ENCODE peak calls at places on chromosomes 2 and 18, in ten cellular contexts. N, I, R, K, Q, W, S, G, D and T are unnamed samples.

GRCh38 chr18:36757081-36757480 is 71.7 kb downstream of the TPGS2 start:
- DNase-seq in G (peak), Q (no peak), D (peak), I (peak), W (no peak), K (peak), R (no peak), S (no peak), N (peak), T (no peak)

GRCh38 chr18:51405683-51406477 is 208.4 kb upstream of the MEX3C start:
- DNase-seq in G (no peak), K (no peak), R (no peak), N (no peak), Q (no peak), S (no peak), I (no peak), D (no peak), W (no peak), T (no peak)

GRCh38 chr2:30366199-30366691 is 80.8 kb upstream of the LCLAT1 start:
- DNase-seq in W (no peak), K (peak), D (peak), N (no peak), Q (no peak), R (no peak), S (no peak), I (peak), G (peak), T (no peak)

GRCh38 chr2:231910771-231911170 is 15.4 kb downstream of the NPPC start:
- DNase-seq in D (no peak), N (peak), S (no peak), R (no peak), I (no peak), G (no peak), Q (no peak), W (no peak), K (no peak), T (no peak)

GRCh38 chr2:8253781-8254180 is 428.1 kb upstream of the ID2 start:
- DNase-seq in D (no peak), K (no peak), W (no peak), N (no peak), Q (no peak), I (no peak), R (no peak), G (no peak), S (no peak), T (no peak)

GRCh38 chr2:167767858-167768257 is 479.5 kb downstream of the STK39 start:
- DNase-seq in R (no peak), I (no peak), W (no peak), N (no peak), K (no peak), S (no peak), Q (no peak), G (no peak), D (no peak), T (no peak)

GRCh38 chr2:207008105-207008990 is 69.0 kb downstream of the CPO start:
- DNase-seq in R (no peak), Q (no peak), D (peak), I (peak), S (no peak), N (no peak), W (no peak), K (no peak), G (no peak), T (no peak)

GRCh38 chr2:141554810-141555209 is 576.0 kb downstream of the LRP1B start:
- DNase-seq in K (peak), N (peak), D (peak), Q (no peak), G (peak), I (no peak), W (peak), R (no peak), S (no peak), T (no peak)

GRCh38 chr2:239516954-239517305 is 116.1 kb upstream of the HDAC4 start:
- DNase-seq in G (no peak), W (no peak), N (no peak), R (no peak), I (no peak), S (no peak), K (no peak), Q (no peak), D (no peak), T (no peak)

GRCh38 chr2:120858764-120859525 is 123.3 kb downstream of the GLI2 start:
- DNase-seq in D (no peak), S (no peak), G (no peak), W (no peak), Q (no peak), K (no peak), I (no peak), N (no peak), R (peak), T (no peak)

GRCh38 chr2:27572998-27573429 is 9.8 kb upstream of the ZNF512 start:
- DNase-seq in S (no peak), G (no peak), I (no peak), R (no peak), N (no peak), Q (no peak), W (no peak), K (no peak), D (no peak), T (no peak)

GRCh38 chr2:8312861-8313768 is 368.7 kb upstream of the ID2 start:
- DNase-seq in I (no peak), W (no peak), N (peak), S (no peak), Q (peak), R (no peak), D (peak), G (peak), K (no peak), T (no peak)

GRCh38 chr2:133660511-133660910 is 92.2 kb upstream of the NCKAP5 start:
- DNase-seq in Q (no peak), G (no peak), N (no peak), W (no peak), K (no peak), I (no peak), D (no peak), S (no peak), R (no peak), T (no peak)

GRCh38 chr2:174339971-174340399 is 5.2 kb downstream of the SP9 start:
- DNase-seq in Q (no peak), I (no peak), R (no peak), K (no peak), N (no peak), G (peak), W (no peak), D (peak), S (no peak), T (no peak)

GRCh38 chr2:196468394-196468793 is 171.1 kb upstream of the CCDC150 start:
- DNase-seq in Q (no peak), K (no peak), W (no peak), I (no peak), S (no peak), R (no peak), G (no peak), D (no peak), N (peak), T (no peak)

GRCh38 chr2:100875516-100876230 is 55.7 kb downstream of the NPAS2 start:
- DNase-seq in K (no peak), G (no peak), Q (no peak), N (no peak), S (no peak), D (no peak), R (no peak), W (no peak), I (no peak), T (no peak)

GRCh38 chr2:1950474-1950873 is 206.2 kb upstream of the PXDN start:
- DNase-seq in R (no peak), W (no peak), N (no peak), G (no peak), I (no peak), Q (no peak), K (no peak), S (no peak), D (no peak), T (no peak)

GRCh38 chr2:103167599-103167998 is 405.8 kb downstream of the TMEM182 start:
- DNase-seq in W (no peak), S (no peak), N (no peak), Q (no peak), R (no peak), K (no peak), D (no peak), G (no peak), I (no peak), T (no peak)

GRCh38 chr2:43070039-43070438 is 156.4 kb downstream of the ZFP36L2 start:
- DNase-seq in Q (no peak), N (no peak), K (peak), W (no peak), D (no peak), I (no peak), G (no peak), S (no peak), R (no peak), T (no peak)

GRCh38 chr2:192162392-192163042 is 32.2 kb downstream of the TMEFF2 start:
- DNase-seq in K (peak), W (peak), I (peak), N (peak), S (peak), D (peak), Q (no peak), G (peak), R (no peak), T (peak)

GRCh38 chr2:172270278-172271079 is 156.9 kb upstream of the ITGA6 start:
- DNase-seq in S (peak), K (no peak), G (no peak), D (no peak), Q (no peak), N (no peak), W (no peak), I (no peak), R (no peak), T (no peak)

GRCh38 chr2:166410828-166411472 is 35.2 kb upstream of the SCN9A start:
- DNase-seq in Q (no peak), G (no peak), K (no peak), S (no peak), W (no peak), R (no peak), I (peak), D (peak), N (no peak), T (no peak)

GRCh38 chr2:38736035-38736320 is 15.2 kb downstream of the SRSF7 start:
- DNase-seq in W (no peak), K (no peak), I (no peak), R (no peak), D (no peak), S (no peak), Q (no peak), N (no peak), G (no peak), T (no peak)

GRCh38 chr2:39991298-39991697 is 212.2 kb upstream of the THUMPD2 start:
- DNase-seq in G (no peak), D (peak), I (peak), K (no peak), W (no peak), Q (no peak), N (no peak), S (no peak), R (no peak), T (no peak)

GRCh38 chr18:7748252-7749000 is 181.3 kb downstream of the PTPRM start:
- DNase-seq in N (no peak), Q (no peak), W (no peak), I (no peak), S (no peak), R (no peak), K (no peak), D (no peak), G (peak), T (no peak)

GRCh38 chr2:151669585-151670081 is 64.6 kb downstream of the NEB start:
- DNase-seq in I (no peak), N (no peak), D (no peak), Q (no peak), G (peak), K (no peak), W (no peak), R (no peak), S (no peak), T (no peak)

GRCh38 chr2:8605350-8606065 is 76.3 kb upstream of the ID2 start:
- DNase-seq in R (no peak), D (peak), Q (no peak), N (no peak), W (no peak), K (peak), I (no peak), S (no peak), G (no peak), T (no peak)

GRCh38 chr2:241872313-241872642 is 2.7 kb downstream of the RTP5 start:
- DNase-seq in S (no peak), N (no peak), K (no peak), I (no peak), D (no peak), G (no peak), R (peak), W (no peak), Q (no peak), T (no peak)

GRCh38 chr2:46967990-46968647 is 52.5 kb upstream of the MCFD2 start:
- DNase-seq in S (no peak), W (no peak), D (peak), G (no peak), R (peak), I (peak), K (peak), Q (no peak), N (no peak), T (no peak)